ENCODE peak calls at places on chromosome 17, in eight cellular contexts. One of them, this sample, is unnamed. For H3K9me3, the result is how much of the 10 kb centered on the place peaks cover.

GRCh38 chr17:80182845-80183223 is 13.0 kb downstream of the CARD14 start:
- DNase-seq in colonic mucosa: no peak
- DNase-seq in stomach: no peak
- DNase-seq in BE2C: no peak
- DNase-seq in transverse colon: no peak
- DNase-seq in CD4-positive, alpha-beta T cell: no peak
- DNase-seq in left ventricle myocardium inferior: no peak
- DNase-seq in Peyer's patch: no peak
- DNase-seq in this sample: no peak

GRCh38 chr17:78472035-78472905 is 93.8 kb downstream of the PGS1 start:
- DNase-seq in transverse colon: no peak
- DNase-seq in stomach: no peak
- DNase-seq in BE2C: no peak
- DNase-seq in left ventricle myocardium inferior: no peak
- DNase-seq in CD4-positive, alpha-beta T cell: no peak
- DNase-seq in Peyer's patch: no peak
- DNase-seq in colonic mucosa: no peak
- DNase-seq in this sample: no peak

GRCh38 chr17:46264456-46265198 is 30.3 kb upstream of the LRRC37A start:
- DNase-seq in stomach: no peak
- DNase-seq in CD4-positive, alpha-beta T cell: peak
- DNase-seq in transverse colon: no peak
- DNase-seq in colonic mucosa: no peak
- DNase-seq in Peyer's patch: no peak
- DNase-seq in left ventricle myocardium inferior: no peak
- DNase-seq in BE2C: no peak
- DNase-seq in this sample: no peak

GRCh38 chr17:59155439-59156177 is at the start of gene PRR11:
- DNase-seq in transverse colon: peak
- DNase-seq in colonic mucosa: peak
- DNase-seq in stomach: peak
- DNase-seq in CD4-positive, alpha-beta T cell: peak
- DNase-seq in BE2C: peak
- DNase-seq in Peyer's patch: peak
- DNase-seq in left ventricle myocardium inferior: peak
- DNase-seq in this sample: peak

GRCh38 chr17:35725917-35726608 is 5.4 kb upstream of the RASL10B start:
- DNase-seq in Peyer's patch: no peak
- DNase-seq in transverse colon: no peak
- DNase-seq in colonic mucosa: no peak
- DNase-seq in stomach: no peak
- DNase-seq in left ventricle myocardium inferior: no peak
- DNase-seq in BE2C: no peak
- DNase-seq in CD4-positive, alpha-beta T cell: no peak
- DNase-seq in this sample: no peak

GRCh38 chr17:11638700-11639265 is 40.5 kb downstream of the DNAH9 start:
- DNase-seq in Peyer's patch: no peak
- DNase-seq in transverse colon: no peak
- DNase-seq in CD4-positive, alpha-beta T cell: no peak
- DNase-seq in left ventricle myocardium inferior: no peak
- DNase-seq in stomach: no peak
- DNase-seq in BE2C: no peak
- DNase-seq in colonic mucosa: no peak
- DNase-seq in this sample: no peak

GRCh38 chr17:12686486-12686885 is 20.8 kb downstream of the MYOCD start:
- DNase-seq in left ventricle myocardium inferior: no peak
- DNase-seq in BE2C: no peak
- DNase-seq in Peyer's patch: no peak
- DNase-seq in colonic mucosa: no peak
- DNase-seq in stomach: no peak
- DNase-seq in transverse colon: no peak
- DNase-seq in CD4-positive, alpha-beta T cell: no peak
- DNase-seq in this sample: no peak

GRCh38 chr17:57662644-57663308 is 82.3 kb downstream of the CCDC182 start:
- DNase-seq in transverse colon: peak
- DNase-seq in Peyer's patch: peak
- DNase-seq in BE2C: peak
- DNase-seq in left ventricle myocardium inferior: peak
- DNase-seq in CD4-positive, alpha-beta T cell: peak
- DNase-seq in colonic mucosa: peak
- DNase-seq in stomach: peak
- DNase-seq in this sample: peak

GRCh38 chr17:77644981-77645380 is 313.5 kb upstream of the TNRC6C start:
- DNase-seq in colonic mucosa: no peak
- DNase-seq in left ventricle myocardium inferior: no peak
- DNase-seq in CD4-positive, alpha-beta T cell: peak
- DNase-seq in transverse colon: no peak
- DNase-seq in stomach: no peak
- DNase-seq in Peyer's patch: no peak
- DNase-seq in BE2C: no peak
- DNase-seq in this sample: no peak

GRCh38 chr17:61128671-61129115 is 270.9 kb upstream of the TBX2 start:
- DNase-seq in transverse colon: no peak
- DNase-seq in left ventricle myocardium inferior: no peak
- DNase-seq in BE2C: no peak
- DNase-seq in colonic mucosa: no peak
- DNase-seq in Peyer's patch: no peak
- DNase-seq in stomach: no peak
- DNase-seq in CD4-positive, alpha-beta T cell: no peak
- DNase-seq in this sample: no peak

GRCh38 chr17:21513012-21513570 is 136.9 kb downstream of the KCNJ12 start:
- DNase-seq in CD4-positive, alpha-beta T cell: peak
- DNase-seq in colonic mucosa: peak
- DNase-seq in BE2C: peak
- DNase-seq in Peyer's patch: peak
- DNase-seq in transverse colon: peak
- DNase-seq in stomach: peak
- DNase-seq in left ventricle myocardium inferior: peak
- DNase-seq in this sample: peak

GRCh38 chr17:17119533-17119932 is 77.3 kb downstream of the MPRIP start:
- DNase-seq in transverse colon: peak
- DNase-seq in colonic mucosa: peak
- DNase-seq in CD4-positive, alpha-beta T cell: peak
- DNase-seq in stomach: peak
- DNase-seq in BE2C: no peak
- DNase-seq in Peyer's patch: no peak
- DNase-seq in left ventricle myocardium inferior: no peak
- DNase-seq in this sample: no peak

GRCh38 chr17:75124041-75124818 is 7.3 kb downstream of the NT5C start:
- DNase-seq in colonic mucosa: peak
- DNase-seq in transverse colon: peak
- DNase-seq in BE2C: peak
- DNase-seq in CD4-positive, alpha-beta T cell: peak
- DNase-seq in stomach: peak
- DNase-seq in left ventricle myocardium inferior: peak
- DNase-seq in Peyer's patch: peak
- DNase-seq in this sample: peak

GRCh38 chr17:55448681-55449080 is 27.0 kb upstream of the MMD start:
- DNase-seq in BE2C: no peak
- DNase-seq in CD4-positive, alpha-beta T cell: no peak
- DNase-seq in stomach: no peak
- DNase-seq in transverse colon: no peak
- DNase-seq in colonic mucosa: no peak
- DNase-seq in Peyer's patch: no peak
- DNase-seq in left ventricle myocardium inferior: no peak
- DNase-seq in this sample: no peak

GRCh38 chr17:43517615-43518386 is 28.3 kb downstream of the ETV4 start:
- DNase-seq in Peyer's patch: no peak
- DNase-seq in BE2C: no peak
- DNase-seq in colonic mucosa: no peak
- DNase-seq in transverse colon: no peak
- DNase-seq in CD4-positive, alpha-beta T cell: no peak
- DNase-seq in stomach: no peak
- DNase-seq in left ventricle myocardium inferior: no peak
- DNase-seq in this sample: no peak

GRCh38 chr17:12342609-12343248 is 322.1 kb downstream of the MAP2K4 start:
- DNase-seq in BE2C: no peak
- DNase-seq in CD4-positive, alpha-beta T cell: no peak
- DNase-seq in transverse colon: peak
- DNase-seq in left ventricle myocardium inferior: no peak
- DNase-seq in Peyer's patch: no peak
- DNase-seq in stomach: peak
- DNase-seq in colonic mucosa: peak
- DNase-seq in this sample: no peak

GRCh38 chr17:35254107-35254802 is 11.4 kb downstream of the SLFN5 start:
- DNase-seq in BE2C: no peak
- DNase-seq in Peyer's patch: no peak
- DNase-seq in left ventricle myocardium inferior: no peak
- DNase-seq in transverse colon: peak
- DNase-seq in colonic mucosa: peak
- DNase-seq in CD4-positive, alpha-beta T cell: no peak
- DNase-seq in stomach: peak
- DNase-seq in this sample: peak

GRCh38 chr17:73644145-73645049 is at the start of gene SDK2:
- DNase-seq in transverse colon: no peak
- DNase-seq in stomach: peak
- DNase-seq in colonic mucosa: peak
- DNase-seq in BE2C: peak
- DNase-seq in CD4-positive, alpha-beta T cell: no peak
- DNase-seq in Peyer's patch: peak
- DNase-seq in left ventricle myocardium inferior: no peak
- DNase-seq in this sample: no peak

GRCh38 chr17:73643846-73644144 is 450 bp downstream of the SDK2 start:
- DNase-seq in colonic mucosa: no peak
- DNase-seq in stomach: no peak
- DNase-seq in BE2C: no peak
- DNase-seq in CD4-positive, alpha-beta T cell: no peak
- DNase-seq in Peyer's patch: no peak
- DNase-seq in transverse colon: no peak
- DNase-seq in left ventricle myocardium inferior: no peak
- DNase-seq in this sample: no peak

GRCh38 chr17:73646409-73647305 is 2.4 kb upstream of the SDK2 start:
- DNase-seq in colonic mucosa: no peak
- DNase-seq in transverse colon: no peak
- DNase-seq in BE2C: peak
- DNase-seq in Peyer's patch: no peak
- DNase-seq in CD4-positive, alpha-beta T cell: peak
- DNase-seq in stomach: peak
- DNase-seq in left ventricle myocardium inferior: no peak
- DNase-seq in this sample: no peak

GRCh38 chr17:73643012-73643845 is 1.0 kb downstream of the SDK2 start:
- DNase-seq in stomach: peak
- DNase-seq in CD4-positive, alpha-beta T cell: peak
- DNase-seq in Peyer's patch: peak
- DNase-seq in transverse colon: peak
- DNase-seq in left ventricle myocardium inferior: peak
- DNase-seq in BE2C: peak
- DNase-seq in colonic mucosa: peak
- DNase-seq in this sample: no peak

GRCh38 chr17:73645050-73645871 is 1.0 kb upstream of the SDK2 start:
- DNase-seq in CD4-positive, alpha-beta T cell: peak
- DNase-seq in stomach: peak
- DNase-seq in transverse colon: peak
- DNase-seq in BE2C: peak
- DNase-seq in left ventricle myocardium inferior: peak
- DNase-seq in Peyer's patch: peak
- DNase-seq in colonic mucosa: no peak
- DNase-seq in this sample: no peak
- TF ChIP-seq CTCF in CD4-positive, alpha-beta T cell: peak
- TF ChIP-seq CTCF in stomach: no peak
- TF ChIP-seq CTCF in transverse colon: no peak
- TF ChIP-seq CTCF in BE2C: peak
- TF ChIP-seq CTCF in left ventricle myocardium inferior: peak
- TF ChIP-seq CTCF in Peyer's patch: peak
- TF ChIP-seq CTCF in colonic mucosa: no peak
- TF ChIP-seq CTCF in this sample: no peak

GRCh38 chr17:69762359-69762758 is 312.7 kb upstream of the KCNJ16 start:
- DNase-seq in colonic mucosa: no peak
- DNase-seq in stomach: no peak
- DNase-seq in left ventricle myocardium inferior: no peak
- DNase-seq in CD4-positive, alpha-beta T cell: no peak
- DNase-seq in BE2C: no peak
- DNase-seq in transverse colon: no peak
- DNase-seq in Peyer's patch: no peak
- DNase-seq in this sample: no peak
- H3K9me3 ChIP-seq in colonic mucosa: under half
- H3K9me3 ChIP-seq in stomach: under half
- H3K9me3 ChIP-seq in left ventricle myocardium inferior: under half
- H3K9me3 ChIP-seq in CD4-positive, alpha-beta T cell: under half
- H3K9me3 ChIP-seq in BE2C: under half
- H3K9me3 ChIP-seq in transverse colon: under half
- H3K9me3 ChIP-seq in Peyer's patch: under half
- H3K9me3 ChIP-seq in this sample: under half

GRCh38 chr17:76473541-76473985 is 6.2 kb downstream of the AANAT start:
- DNase-seq in left ventricle myocardium inferior: no peak
- DNase-seq in stomach: no peak
- DNase-seq in transverse colon: no peak
- DNase-seq in BE2C: peak
- DNase-seq in CD4-positive, alpha-beta T cell: no peak
- DNase-seq in colonic mucosa: no peak
- DNase-seq in Peyer's patch: no peak
- DNase-seq in this sample: no peak
- TF ChIP-seq CTCF in left ventricle myocardium inferior: peak
- TF ChIP-seq CTCF in stomach: no peak
- TF ChIP-seq CTCF in transverse colon: no peak
- TF ChIP-seq CTCF in BE2C: peak
- TF ChIP-seq CTCF in CD4-positive, alpha-beta T cell: no peak
- TF ChIP-seq CTCF in colonic mucosa: no peak
- TF ChIP-seq CTCF in Peyer's patch: no peak
- TF ChIP-seq CTCF in this sample: no peak

GRCh38 chr17:82947051-82947991 is 107.5 kb upstream of the ZNF750 start:
- DNase-seq in CD4-positive, alpha-beta T cell: no peak
- DNase-seq in colonic mucosa: no peak
- DNase-seq in Peyer's patch: peak
- DNase-seq in transverse colon: no peak
- DNase-seq in BE2C: no peak
- DNase-seq in left ventricle myocardium inferior: peak
- DNase-seq in stomach: no peak
- DNase-seq in this sample: no peak

GRCh38 chr17:82943751-82944150 is 103.9 kb upstream of the ZNF750 start:
- DNase-seq in left ventricle myocardium inferior: peak
- DNase-seq in colonic mucosa: no peak
- DNase-seq in BE2C: no peak
- DNase-seq in stomach: no peak
- DNase-seq in CD4-positive, alpha-beta T cell: no peak
- DNase-seq in transverse colon: no peak
- DNase-seq in Peyer's patch: peak
- DNase-seq in this sample: no peak

GRCh38 chr17:82944990-82945389 is 105.2 kb upstream of the ZNF750 start:
- DNase-seq in Peyer's patch: no peak
- DNase-seq in CD4-positive, alpha-beta T cell: no peak
- DNase-seq in BE2C: no peak
- DNase-seq in transverse colon: no peak
- DNase-seq in colonic mucosa: no peak
- DNase-seq in stomach: no peak
- DNase-seq in left ventricle myocardium inferior: no peak
- DNase-seq in this sample: no peak

GRCh38 chr17:82948081-82948511 is 108.3 kb upstream of the ZNF750 start:
- DNase-seq in Peyer's patch: peak
- DNase-seq in stomach: no peak
- DNase-seq in BE2C: no peak
- DNase-seq in left ventricle myocardium inferior: peak
- DNase-seq in transverse colon: peak
- DNase-seq in CD4-positive, alpha-beta T cell: no peak
- DNase-seq in colonic mucosa: no peak
- DNase-seq in this sample: no peak

DNA sequence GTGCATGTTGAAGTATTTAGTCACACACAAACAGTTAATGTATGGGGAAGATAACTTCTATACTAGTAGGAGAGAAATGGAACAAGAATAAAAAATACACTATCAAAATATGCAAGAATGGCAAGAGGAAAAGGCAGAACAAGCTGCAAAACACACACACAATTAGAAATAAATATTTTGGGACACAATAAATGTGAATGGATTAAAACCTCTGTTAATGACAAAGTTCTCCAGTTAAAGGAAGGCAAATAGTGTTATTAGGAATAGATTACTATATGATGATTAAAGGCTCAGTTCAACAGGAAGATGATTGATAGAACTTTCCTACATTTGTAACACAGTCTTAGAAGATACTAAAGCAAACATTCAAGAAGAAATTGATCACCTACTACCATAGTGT is 106.3 kb upstream of the ZNF750 start:
- DNase-seq in CD4-positive, alpha-beta T cell: no peak
- DNase-seq in transverse colon: no peak
- DNase-seq in Peyer's patch: no peak
- DNase-seq in stomach: no peak
- DNase-seq in BE2C: no peak
- DNase-seq in colonic mucosa: no peak
- DNase-seq in left ventricle myocardium inferior: no peak
- DNase-seq in this sample: no peak
- H3K9me3 ChIP-seq in CD4-positive, alpha-beta T cell: under half
- H3K9me3 ChIP-seq in transverse colon: under half
- H3K9me3 ChIP-seq in Peyer's patch: under half
- H3K9me3 ChIP-seq in stomach: under half
- H3K9me3 ChIP-seq in BE2C: under half
- H3K9me3 ChIP-seq in colonic mucosa: under half
- H3K9me3 ChIP-seq in left ventricle myocardium inferior: under half
- H3K9me3 ChIP-seq in this sample: under half

This sample was measured in lung.